ENCODE peak calls at places on chromosomes 11 and 22, in ten cellular contexts. B is D341Med; X is MG63; F is LoVo; N is Panc1; K is ecto neural progenitor cell; U is AG08396; J is central memory CD4-positive, alpha-beta T cell; D is naive thymus-derived CD4-positive, alpha-beta T cell; C is left colon. M is an unnamed sample.

GRCh38 chr11:67013511-67014045 is 9.4 kb upstream of the SYT12 start:
- DNase-seq in B (no peak), X (no peak), F (no peak), N (no peak), K (no peak), U (no peak), J (no peak), D (no peak), C (no peak), M (no peak)

GRCh38 chr11:125448136-125448535 is 47.9 kb downstream of the FEZ1 start:
- DNase-seq in B (no peak), X (peak; percentile 71), F (no peak), N (no peak), K (no peak), U (peak; percentile 56), J (no peak), D (no peak), C (no peak), M (no peak)

GRCh38 chr22:30858976-30859713 is 109.4 kb downstream of the MORC2 start:
- DNase-seq in B (peak; percentile 9), X (no peak), F (no peak), N (no peak), K (no peak), U (no peak), J (no peak), D (no peak), C (peak; percentile 17), M (no peak)

GRCh38 chr11:121225402-121225801 is 67.2 kb upstream of the SC5D start:
- DNase-seq in B (no peak), X (no peak), F (peak; percentile 5), N (no peak), K (no peak), U (no peak), J (no peak), D (no peak), C (no peak), M (no peak)

GRCh38 chr22:33023119-33023827 is 34.9 kb downstream of the SYN3 start:
- DNase-seq in B (no peak), X (peak; percentile 31), F (no peak), N (no peak), K (no peak), U (no peak), J (no peak), D (no peak), C (no peak), M (no peak)

GRCh38 chr11:115321602-115322289 is 182.5 kb downstream of the CADM1 start:
- DNase-seq in B (no peak), X (no peak), F (no peak), N (no peak), K (no peak), U (no peak), J (no peak), D (no peak), C (no peak), M (no peak)

GRCh38 chr11:110797453-110797852 is 85.2 kb upstream of the ARHGAP20 start:
- DNase-seq in B (no peak), X (no peak), F (no peak), N (no peak), K (no peak), U (no peak), J (no peak), D (no peak), C (no peak), M (no peak)

GRCh38 chr11:32052218-32052617 is 38.7 kb upstream of the RCN1 start:
- DNase-seq in B (peak; percentile 78), X (peak; percentile 11), F (peak; percentile 54), N (no peak), K (peak; percentile 66), U (peak; percentile 63), J (peak; percentile 9), D (peak; percentile 20), C (no peak), M (peak; percentile 20)

GRCh38 chr22:36551096-36551495 is 22.1 kb upstream of the EIF3D start:
- DNase-seq in B (no peak), X (no peak), F (no peak), N (no peak), K (no peak), U (no peak), J (no peak), D (no peak), C (no peak), M (no peak)

GRCh38 chr11:115409691-115410220 is 94.5 kb downstream of the CADM1 start:
- DNase-seq in B (peak; percentile 44), X (peak; percentile 25), F (peak; percentile 13), N (no peak), K (no peak), U (no peak), J (no peak), D (no peak), C (no peak), M (no peak)

GRCh38 chr11:85937838-85938237 is 82.7 kb downstream of the CCDC83 start:
- DNase-seq in B (no peak), X (no peak), F (no peak), N (no peak), K (no peak), U (no peak), J (no peak), D (no peak), C (no peak), M (no peak)

GRCh38 chr22:19663286-19663815 is 51.0 kb upstream of the SEPTIN5 start:
- DNase-seq in B (no peak), X (peak; percentile 84), F (peak; percentile 3), N (no peak), K (no peak), U (peak; percentile 75), J (no peak), D (no peak), C (no peak), M (no peak)

GRCh38 chr11:106668147-106668546 is 350.1 kb downstream of the GUCY1A2 start:
- DNase-seq in B (no peak), X (no peak), F (no peak), N (no peak), K (no peak), U (no peak), J (no peak), D (no peak), C (no peak), M (no peak)

GRCh38 chr11:12185914-12186313 is 75.5 kb downstream of the MICAL2 start:
- DNase-seq in B (peak; percentile 51), X (peak; percentile 93), F (no peak), N (no peak), K (no peak), U (no peak), J (no peak), D (no peak), C (peak; percentile 39), M (peak; percentile 25)

GRCh38 chr22:43419371-43420080 is 7.7 kb downstream of the MPPED1 start:
- DNase-seq in B (no peak), X (no peak), F (no peak), N (no peak), K (no peak), U (no peak), J (no peak), D (no peak), C (no peak), M (no peak)

GRCh38 chr11:46674463-46675287 is 25.7 kb downstream of the ARHGAP1 start:
- DNase-seq in B (no peak), X (no peak), F (no peak), N (no peak), K (peak; percentile 75), U (no peak), J (peak; percentile 33), D (peak; percentile 39), C (peak; percentile 49), M (no peak)

GRCh38 chr11:69442807-69443137 is 38.7 kb upstream of the LINC01488 start:
- DNase-seq in B (no peak), X (no peak), F (no peak), N (no peak), K (no peak), U (peak; percentile 78), J (no peak), D (no peak), C (no peak), M (no peak)

GRCh38 chr11:80937831-80938230 is 1497.0 kb upstream of the TENM4 start:
- DNase-seq in B (no peak), X (no peak), F (no peak), N (no peak), K (no peak), U (no peak), J (no peak), D (no peak), C (no peak), M (no peak)

GRCh38 chr11:70551323-70552166 is 153.2 kb downstream of the CTTN start:
- DNase-seq in B (no peak), X (no peak), F (no peak), N (no peak), K (no peak), U (peak; percentile 70), J (no peak), D (no peak), C (no peak), M (no peak)

GRCh38 chr22:49486225-49486624 is 341.4 kb downstream of the BRD1 start:
- DNase-seq in B (no peak), X (no peak), F (no peak), N (no peak), K (no peak), U (no peak), J (no peak), D (no peak), C (no peak), M (no peak)

GRCh38 chr22:37701121-37701786 is 4.4 kb downstream of the TRIOBP start:
- DNase-seq in B (no peak), X (no peak), F (no peak), N (no peak), K (no peak), U (no peak), J (no peak), D (no peak), C (no peak), M (no peak)

GRCh38 chr22:37428649-37429586 is 1.6 kb upstream of the ELFN2 start:
- DNase-seq in B (peak; percentile 83), X (peak; percentile 47), F (peak; percentile 47), N (peak; percentile 27), K (peak; percentile 84), U (peak; percentile 78), J (peak; percentile 30), D (peak; percentile 46), C (no peak), M (no peak)